ENCODE peak calls at places on chromosome 5, in seven cellular contexts. Z is upper lobe of left lung; D is Calu3; A is neural crest cell; J is testis; I is PC-3; L is CD4-positive, alpha-beta T cell. N is an unnamed sample.
A peak's percentile ranks its signal among the peaks of the same experiment; 100 is the strongest.

GRCh38 chr5:106121972-106122605 is 1548.6 kb downstream of the EFNA5 start:
- DNase-seq in Z (peak; percentile 11), L (no peak), I (peak; percentile 60), D (peak; percentile 41), A (peak; percentile 28), J (peak; percentile 59), N (no peak)

GRCh38 chr5:14268236-14268701 is 125.1 kb downstream of the TRIO start:
- DNase-seq in Z (no peak), I (peak; percentile 99), A (no peak), J (no peak), L (no peak), D (peak; percentile 71), N (no peak)

GRCh38 chr5:33370135-33370472 is 70.7 kb upstream of the TARS1 start:
- DNase-seq in D (no peak), A (no peak), I (peak; percentile 82), J (no peak), Z (no peak), L (no peak), N (no peak)

GRCh38 chr5:36146390-36146789 is 5.3 kb downstream of the LMBRD2 start:
- DNase-seq in A (no peak), L (no peak), I (no peak), Z (no peak), D (no peak), J (no peak), N (no peak)

GRCh38 chr5:111685969-111686368 is 71.0 kb downstream of the NREP start:
- DNase-seq in Z (no peak), J (no peak), D (no peak), A (no peak), I (peak; percentile 65), L (no peak), N (no peak)

GRCh38 chr5:68420476-68421344 is 205.2 kb downstream of the PIK3R1 start:
- DNase-seq in L (no peak), J (peak; percentile 61), D (no peak), I (no peak), A (no peak), Z (no peak), N (no peak)

GRCh38 chr5:145554399-145554798 is 280.7 kb downstream of the PRELID2 start:
- DNase-seq in Z (no peak), L (no peak), J (no peak), I (peak; percentile 72), D (peak; percentile 33), A (no peak), N (no peak)

GRCh38 chr5:170625221-170626165 is 121.7 kb downstream of the KCNIP1 start:
- DNase-seq in J (no peak), L (no peak), Z (no peak), I (no peak), D (no peak), A (no peak), N (no peak)

GRCh38 chr5:159913048-159913447 is 3.2 kb upstream of the ADRA1B start:
- DNase-seq in Z (no peak), D (no peak), A (no peak), I (peak; percentile 62), J (no peak), L (no peak), N (no peak)

GRCh38 chr5:107655836-107656235 is 14.9 kb downstream of the EFNA5 start:
- DNase-seq in I (no peak), A (no peak), Z (no peak), L (no peak), D (no peak), J (no peak), N (no peak)

GRCh38 chr5:180170111-180170809 is 38.8 kb downstream of the RASGEF1C start:
- DNase-seq in A (peak; percentile 50), L (no peak), Z (peak; percentile 70), I (no peak), J (no peak), D (no peak), N (no peak)

GRCh38 chr5:169945831-169946261 is 34.4 kb downstream of the INSYN2B start:
- DNase-seq in L (no peak), A (peak; percentile 23), J (peak; percentile 74), D (peak; percentile 26), Z (peak; percentile 40), I (peak; percentile 72), N (no peak)

GRCh38 chr5:14433202-14433601 is 148.4 kb upstream of the OTULINL start:
- DNase-seq in J (no peak), D (no peak), A (no peak), L (no peak), Z (no peak), I (no peak), N (no peak)

GRCh38 chr5:1564182-1564748 is 40.5 kb upstream of the LPCAT1 start:
- DNase-seq in A (no peak), Z (peak; percentile 70), D (no peak), L (no peak), J (no peak), I (peak; percentile 85), N (no peak)

GRCh38 chr5:14472986-14473567 is 108.5 kb upstream of the OTULINL start:
- DNase-seq in L (no peak), Z (no peak), A (no peak), I (no peak), D (no peak), J (no peak), N (no peak)

GRCh38 chr5:137819768-137820167 is 47.9 kb upstream of the MYOT start:
- DNase-seq in A (no peak), J (no peak), L (no peak), Z (no peak), D (no peak), I (no peak), N (no peak)

GRCh38 chr5:28548856-28549255 is 1510.5 kb upstream of the CDH9 start:
- DNase-seq in J (no peak), I (peak; percentile 41), D (no peak), A (no peak), L (no peak), Z (no peak), N (no peak)

GRCh38 chr5:65137631-65138030 is 344.1 kb downstream of the ADAMTS6 start:
- DNase-seq in Z (no peak), D (no peak), I (no peak), L (no peak), J (no peak), A (no peak), N (no peak)

GRCh38 chr5:126847318-126848221 is 70.6 kb downstream of the LMNB1 start:
- DNase-seq in Z (no peak), J (peak; percentile 46), I (no peak), D (no peak), L (no peak), A (no peak), N (no peak)

GRCh38 chr5:69230181-69230580 is 4.5 kb upstream of the CDK7 start:
- DNase-seq in J (no peak), I (peak; percentile 34), A (no peak), L (no peak), D (peak; percentile 20), Z (no peak), N (no peak)

GRCh38 chr5:75536147-75536546 is 24.5 kb downstream of the POLK start:
- DNase-seq in J (no peak), D (no peak), A (no peak), Z (no peak), I (no peak), L (no peak), N (no peak)

GRCh38 chr5:147055850-147056523 is 177.4 kb upstream of the PPP2R2B start:
- DNase-seq in J (no peak), L (no peak), A (peak; percentile 11), D (no peak), I (no peak), Z (no peak), N (no peak)

GRCh38 chr5:58582411-58583393 is at the start of gene RAB3C:
- DNase-seq in L (no peak), I (peak; percentile 72), J (peak; percentile 97), A (peak; percentile 84), Z (peak; percentile 92), D (peak; percentile 90), N (peak; percentile 91)

GRCh38 chr5:131959906-131960305 is 14.4 kb upstream of the MEIKIN start:
- DNase-seq in I (peak; percentile 5), J (no peak), D (no peak), Z (no peak), L (no peak), A (no peak), N (no peak)

GRCh38 chr5:14240366-14240765 is 97.2 kb downstream of the TRIO start:
- DNase-seq in Z (no peak), A (no peak), I (no peak), D (no peak), L (no peak), J (no peak), N (no peak)

GRCh38 chr5:154756203-154756870 is 1.2 kb downstream of the LARP1 start:
- DNase-seq in A (peak; percentile 33), Z (peak; percentile 90), J (peak; percentile 41), I (no peak), L (peak; percentile 21), D (peak; percentile 72), N (peak; percentile 71)

GRCh38 chr5:2929779-2930178 is 178.3 kb upstream of the IRX2 start:
- DNase-seq in D (no peak), J (no peak), I (no peak), L (no peak), Z (no peak), A (no peak), N (peak; percentile 34)

GRCh38 chr5:2579126-2579525 is 172.4 kb downstream of the IRX2 start:
- DNase-seq in J (no peak), Z (no peak), A (no peak), I (no peak), L (no peak), D (no peak), N (no peak)

GRCh38 chr5:149448831-149449714 is 70.0 kb upstream of the IL17B start:
- DNase-seq in L (no peak), Z (no peak), A (no peak), J (no peak), D (no peak), I (peak; percentile 61), N (no peak)
- TF ChIP-seq CTCF in L (no peak), Z (no peak), A (peak; percentile 34), J (peak; percentile 24), D (peak; percentile 32), I (peak; percentile 70), N (peak; percentile 45)

GRCh38 chr5:143860211-143860610 is 48.2 kb downstream of the HMHB1 start:
- DNase-seq in I (no peak), A (no peak), D (peak; percentile 7), Z (no peak), L (no peak), J (no peak), N (no peak)
- TF ChIP-seq CTCF in I (no peak), A (no peak), D (no peak), Z (no peak), L (no peak), J (no peak), N (no peak)

GRCh38 chr5:129172561-129172960 is 78.0 kb downstream of the ISOC1 start:
- DNase-seq in A (no peak), Z (no peak), I (peak; percentile 25), J (no peak), L (no peak), D (peak; percentile 5), N (no peak)
- TF ChIP-seq CTCF in A (peak; percentile 65), Z (no peak), I (peak; percentile 51), J (no peak), L (no peak), D (no peak), N (peak; percentile 57)

DNA sequence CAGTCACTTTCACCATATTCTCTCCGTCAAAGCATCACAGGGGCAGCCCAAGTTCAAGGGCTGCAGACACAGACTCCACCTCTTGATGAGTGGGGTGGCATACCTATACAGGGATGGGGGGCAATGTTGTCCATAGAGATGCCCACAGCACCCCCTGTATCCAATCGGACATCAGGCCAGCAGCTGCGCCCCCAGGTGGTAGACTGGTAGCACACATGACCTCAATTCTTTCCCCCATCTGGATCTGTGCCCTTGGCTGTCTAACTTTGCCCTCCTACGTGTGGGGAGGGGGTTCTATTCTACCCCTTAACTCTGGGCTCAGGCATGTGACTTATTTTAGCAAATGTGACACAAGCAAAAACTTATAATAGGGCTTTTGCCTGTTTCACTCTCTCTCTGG is 84.0 kb upstream of the SLC25A48 start:
- DNase-seq in D (no peak), L (no peak), A (no peak), J (no peak), I (no peak), Z (no peak), N (no peak)
- TF ChIP-seq CTCF in D (no peak), L (no peak), A (peak; percentile 19), J (no peak), I (peak; percentile 30), Z (no peak), N (no peak)

N was measured in type B pancreatic cell.